ENCODE peak calls at places on chromosomes 3 and 15, in five cellular contexts. N is body of pancreas, H is tibial nerve, W is upper lobe of right lung, Z is ovary. R is an unnamed sample.

GRCh38 chr3:12507871-12508281 is 23.6 kb downstream of the TSEN2 start:
- DNase-seq in N (no peak), Z (peak; percentile 59), H (no peak), W (no peak), R (peak; percentile 62)

GRCh38 chr3:13018039-13018431 is 55.2 kb downstream of the IQSEC1 start:
- DNase-seq in N (peak; percentile 52), H (no peak), Z (no peak), W (no peak), R (peak; percentile 72)

GRCh38 chr15:42133892-42134502 is 22.4 kb downstream of the PLA2G4F start:
- DNase-seq in N (peak; percentile 64), W (peak; percentile 89), H (no peak), Z (no peak), R (peak; percentile 51)

GRCh38 chr3:59641169-59641914 is 591.5 kb upstream of the CFAP20DC start:
- DNase-seq in N (peak; percentile 34), Z (no peak), W (no peak), H (peak; percentile 64), R (no peak)

GRCh38 chr3:59784164-59784563 is 734.3 kb upstream of the CFAP20DC start:
- DNase-seq in Z (no peak), N (no peak), H (no peak), W (no peak), R (no peak)

GRCh38 chr3:72950801-72951200 is 45.8 kb upstream of the PPP4R2 start:
- DNase-seq in W (no peak), Z (no peak), H (no peak), N (no peak), R (no peak)

GRCh38 chr3:70899816-70900215 is 587.4 kb upstream of the MDFIC2 start:
- DNase-seq in N (no peak), Z (no peak), W (no peak), H (no peak), R (no peak)

GRCh38 chr3:59573911-59574310 is 524.1 kb upstream of the CFAP20DC start:
- DNase-seq in W (no peak), N (peak; percentile 21), Z (peak; percentile 60), H (peak; percentile 79), R (peak; percentile 70)

GRCh38 chr3:55030938-55031337 is 103.1 kb upstream of the LRTM1 start:
- DNase-seq in W (no peak), N (no peak), Z (no peak), H (no peak), R (no peak)

GRCh38 chr3:14875411-14876175 is 56.8 kb downstream of the FGD5 start:
- DNase-seq in H (no peak), W (no peak), Z (no peak), N (no peak), R (no peak)

GRCh38 chr15:62455441-62455921 is 290.4 kb upstream of the C2CD4B start:
- DNase-seq in Z (no peak), W (no peak), H (no peak), N (no peak), R (no peak)

GRCh38 chr3:52248816-52249547 is 3.4 kb downstream of the PPM1M start:
- DNase-seq in H (no peak), N (peak; percentile 46), W (peak; percentile 68), Z (no peak), R (no peak)

GRCh38 chr15:79632457-79632856 is 200.3 kb downstream of the MINAR1 start:
- DNase-seq in W (no peak), Z (no peak), N (no peak), H (no peak), R (no peak)

GRCh38 chr3:182179631-182180030 is 467.9 kb downstream of the SOX2 start:
- DNase-seq in H (no peak), Z (no peak), N (no peak), W (no peak), R (no peak)

GRCh38 chr15:99702895-99703602 is 30.2 kb downstream of the LYSMD4 start:
- DNase-seq in Z (no peak), W (no peak), N (no peak), H (no peak), R (no peak)

GRCh38 chr3:79887203-79887602 is 119.4 kb upstream of the ROBO1 start:
- DNase-seq in W (no peak), Z (no peak), H (no peak), N (no peak), R (no peak)

GRCh38 chr3:190319660-190320059 is 2.6 kb downstream of the CLDN1 start:
- DNase-seq in W (no peak), H (no peak), N (peak; percentile 47), Z (no peak), R (no peak)

GRCh38 chr3:135218304-135218703 is 423.2 kb downstream of the EPHB1 start:
- DNase-seq in H (no peak), W (no peak), N (no peak), Z (no peak), R (no peak)

GRCh38 chr3:181609156-181609767 is 102.5 kb upstream of the SOX2 start:
- DNase-seq in N (no peak), W (no peak), H (no peak), Z (no peak), R (no peak)

GRCh38 chr3:123390865-123391613 is 57.9 kb downstream of the ADCY5 start:
- DNase-seq in N (no peak), W (no peak), H (peak; percentile 27), Z (peak; percentile 68), R (peak; percentile 73)

GRCh38 chr3:31732548-31732947 is 199.8 kb downstream of the STT3B start:
- DNase-seq in W (no peak), Z (no peak), H (no peak), N (no peak), R (no peak)

GRCh38 chr3:22713936-22714335 is 489.2 kb upstream of the UBE2E2 start:
- DNase-seq in W (no peak), Z (no peak), H (no peak), N (no peak), R (no peak)

GRCh38 chr3:11713171-11713570 is 69.5 kb upstream of the VGLL4 start:
- DNase-seq in N (no peak), H (no peak), Z (no peak), W (no peak), R (no peak)

GRCh38 chr3:46646700-46647099 is 34.4 kb downstream of the FAM240A start:
- DNase-seq in Z (no peak), W (no peak), N (no peak), H (no peak), R (peak; percentile 73)

GRCh38 chr3:183635107-183635430 is 354 bp upstream of the KLHL24 start:
- DNase-seq in N (no peak), Z (no peak), H (no peak), W (no peak), R (no peak)

GRCh38 chr15:80773122-80773551 is 6.0 kb upstream of the CEMIP start:
- DNase-seq in W (no peak), N (no peak), H (no peak), Z (no peak), R (no peak)

GRCh38 chr3:171113716-171114115 is 87.2 kb upstream of the SLC2A2 start:
- DNase-seq in H (no peak), Z (no peak), W (no peak), N (no peak), R (no peak)

GRCh38 chr3:154040283-154040682 is 80.9 kb upstream of the ARHGEF26 start:
- DNase-seq in Z (no peak), H (no peak), W (no peak), N (no peak), R (no peak)

GRCh38 chr15:34241376-34242350 is 16.8 kb downstream of the EMC4 start:
- DNase-seq in N (peak; percentile 33), H (peak; percentile 32), Z (no peak), W (no peak), R (peak; percentile 41)

GRCh38 chr15:49715213-49715612 is 94.4 kb downstream of the DTWD1 start:
- DNase-seq in Z (no peak), N (no peak), W (no peak), H (no peak), R (no peak)

DNA sequence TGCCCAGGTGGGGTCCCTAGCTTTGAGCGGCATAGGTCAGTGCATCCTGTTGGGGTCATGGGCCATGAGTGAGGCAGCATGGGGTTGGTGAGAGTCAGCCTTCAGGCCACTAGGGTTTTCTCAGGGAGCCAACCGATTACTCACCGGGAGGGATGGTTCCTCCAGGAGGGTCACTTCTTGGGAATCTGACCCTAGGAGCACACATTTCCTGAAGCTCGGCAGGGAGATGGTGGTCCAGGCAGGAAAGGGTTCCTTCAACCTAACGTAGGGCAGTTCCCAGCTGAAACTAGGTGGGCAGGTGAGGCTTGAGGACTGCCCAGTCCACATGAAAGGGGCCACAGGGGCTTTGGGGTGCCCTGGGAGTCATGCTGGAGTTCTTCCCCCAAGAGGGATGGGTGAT is 218.0 kb downstream of the UBE3A start:
- DNase-seq in W (no peak), N (no peak), Z (no peak), H (no peak), R (no peak)
- H3K9me3 ChIP-seq in W (no peaks in the 10 kb centered on the region), N (no peaks in the 10 kb centered on the region), Z (no peaks in the 10 kb centered on the region), H (peaks cover 4% of the 10 kb centered on the region), R (no peaks in the 10 kb centered on the region)

DNA sequence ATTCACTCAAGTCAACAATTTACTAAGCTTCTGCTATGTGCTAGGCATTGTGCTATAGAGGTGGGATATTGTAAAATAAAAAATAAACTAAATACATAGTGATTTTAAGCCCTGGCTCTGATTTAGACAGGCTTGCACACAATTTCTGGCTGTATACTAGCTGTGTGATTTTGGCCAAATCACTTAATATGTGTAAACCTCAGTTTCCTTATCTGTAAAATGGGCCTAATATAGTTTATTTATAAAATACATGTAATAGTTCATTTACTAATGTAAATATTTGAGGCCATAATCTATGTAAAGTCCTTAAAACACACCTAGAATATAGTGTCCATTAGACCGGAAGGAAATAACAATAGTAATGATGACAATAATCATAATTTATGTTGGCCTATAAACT is 363.1 kb downstream of the CLSTN2 start:
- DNase-seq in W (no peak), N (no peak), Z (no peak), H (no peak), R (no peak)
- H3K9me3 ChIP-seq in W (no peaks in the 10 kb centered on the region), N (no peaks in the 10 kb centered on the region), Z (no peaks in the 10 kb centered on the region), H (no peaks in the 10 kb centered on the region), R (no peaks in the 10 kb centered on the region)

DNA sequence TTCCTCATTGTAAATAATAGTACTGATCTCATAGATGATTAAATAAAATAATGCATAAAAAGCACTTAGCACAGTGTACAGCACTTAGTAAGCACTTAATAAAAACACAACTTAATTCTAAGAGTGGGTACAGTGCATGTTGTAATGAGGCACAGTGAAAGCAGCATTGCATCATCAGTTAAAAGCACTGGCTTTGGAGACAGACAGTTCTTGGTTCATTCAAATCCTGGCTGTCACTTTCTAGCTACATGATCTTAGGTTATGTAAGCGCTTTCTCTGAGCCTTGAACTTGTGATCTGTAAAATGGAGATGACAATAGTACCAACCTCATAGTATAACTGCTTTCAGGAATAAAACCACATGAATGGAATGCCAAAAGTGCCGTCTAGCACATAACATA is 151.5 kb downstream of the DPH6 start:
- DNase-seq in N (no peak), H (no peak), W (no peak), Z (no peak), R (no peak)
- H3K9me3 ChIP-seq in N (no peaks in the 10 kb centered on the region), H (no peaks in the 10 kb centered on the region), W (no peaks in the 10 kb centered on the region), Z (no peaks in the 10 kb centered on the region), R (no peaks in the 10 kb centered on the region)

GRCh38 chr3:177622520-177622919 is 425.2 kb upstream of the TBL1XR1 start:
- DNase-seq in H (no peak), Z (no peak), N (no peak), W (no peak), R (no peak)

GRCh38 chr3:177620073-177620472 is 422.8 kb upstream of the TBL1XR1 start:
- DNase-seq in H (no peak), N (no peak), W (no peak), Z (no peak), R (no peak)

GRCh38 chr3:177626014-177626413 is 428.7 kb upstream of the TBL1XR1 start:
- DNase-seq in W (no peak), Z (no peak), H (no peak), N (no peak), R (no peak)

GRCh38 chr3:177624523-177625495 is 427.5 kb upstream of the TBL1XR1 start:
- DNase-seq in Z (no peak), H (no peak), W (no peak), N (no peak), R (no peak)

GRCh38 chr3:177622982-177623617 is 425.8 kb upstream of the TBL1XR1 start:
- DNase-seq in N (no peak), W (no peak), Z (no peak), H (no peak), R (no peak)
- H3K9me3 ChIP-seq in N (no peaks in the 10 kb centered on the region), W (no peaks in the 10 kb centered on the region), Z (no peaks in the 10 kb centered on the region), H (no peaks in the 10 kb centered on the region), R (no peaks in the 10 kb centered on the region)

R was measured in adrenal gland.